ENCODE peak calls at places on chromosome 4, in six cellular contexts. K, G, V, A, O and W are unnamed samples.
A peak's percentile ranks its signal among the peaks of the same experiment; 100 is the strongest.

GRCh38 chr4:149047368-149047767 is 605.2 kb upstream of the NR3C2 start:
- DNase-seq in K (no peak), G (no peak), O (no peak), V (peak; percentile 10), A (no peak), W (no peak)

GRCh38 chr4:86159216-86159615 is 200.6 kb downstream of the MAPK10 start:
- DNase-seq in V (no peak), G (no peak), A (no peak), K (no peak), O (no peak), W (no peak)

GRCh38 chr4:52824270-52824602 is 37.9 kb upstream of the RASL11B start:
- DNase-seq in A (no peak), O (no peak), K (no peak), V (no peak), G (no peak), W (no peak)

GRCh38 chr4:158906073-158906472 is 137.2 kb downstream of the FNIP2 start:
- DNase-seq in V (no peak), O (no peak), G (peak; percentile 43), K (no peak), A (no peak), W (no peak)

GRCh38 chr4:6180841-6181631 is 19.3 kb downstream of the JAKMIP1 start:
- DNase-seq in A (no peak), G (peak; percentile 69), V (no peak), K (no peak), O (no peak), W (no peak)

GRCh38 chr4:148998719-148999118 is 556.5 kb upstream of the NR3C2 start:
- DNase-seq in O (no peak), G (no peak), V (peak; percentile 3), K (no peak), A (peak; percentile 29), W (no peak)

GRCh38 chr4:142549248-142549647 is 296.9 kb downstream of the INPP4B start:
- DNase-seq in A (no peak), K (no peak), V (no peak), G (no peak), O (no peak), W (no peak)

GRCh38 chr4:73984736-73985527 is 3.1 kb downstream of the PPBP start:
- DNase-seq in V (no peak), G (no peak), O (no peak), K (no peak), A (no peak), W (no peak)

GRCh38 chr4:74536557-74536956 is 91.6 kb downstream of the AREG start:
- DNase-seq in O (no peak), K (no peak), G (no peak), A (no peak), V (peak; percentile 38), W (no peak)

GRCh38 chr4:150302553-150302952 is 224.3 kb downstream of the DCLK2 start:
- DNase-seq in V (peak; percentile 96), A (no peak), K (no peak), G (no peak), O (no peak), W (no peak)

GRCh38 chr4:106707776-106708603 is 328.1 kb downstream of the DKK2 start:
- DNase-seq in O (no peak), G (no peak), V (peak; percentile 73), K (no peak), A (no peak), W (no peak)

GRCh38 chr4:7970031-7970946 is 30.6 kb upstream of the AFAP1 start:
- DNase-seq in V (no peak), G (peak; percentile 66), O (no peak), K (no peak), A (no peak), W (no peak)

GRCh38 chr4:1361391-1361790 is 14.4 kb downstream of the UVSSA start:
- DNase-seq in O (no peak), G (no peak), K (no peak), V (no peak), A (no peak), W (no peak)

GRCh38 chr4:137674066-137674465 is 141.8 kb upstream of the PCDH18 start:
- DNase-seq in A (no peak), K (no peak), O (no peak), V (peak; percentile 32), G (no peak), W (no peak)

GRCh38 chr4:74073358-74073757 is 25.6 kb downstream of the CXCL2 start:
- DNase-seq in A (no peak), K (no peak), G (no peak), O (no peak), V (no peak), W (no peak)

GRCh38 chr4:36399762-36400353 is 118.4 kb downstream of the DTHD1 start:
- DNase-seq in K (no peak), G (peak; percentile 36), A (peak; percentile 37), V (peak; percentile 41), O (peak; percentile 63), W (no peak)

GRCh38 chr4:165170819-165171218 is 36.5 kb upstream of the KLHL2 start:
- DNase-seq in K (no peak), O (no peak), G (no peak), A (no peak), V (no peak), W (no peak)

GRCh38 chr4:48974979-48975640 is 11.0 kb upstream of the CWH43 start:
- DNase-seq in G (no peak), O (no peak), K (no peak), A (no peak), V (no peak), W (no peak)

GRCh38 chr4:150366487-150366999 is 215.4 kb upstream of the MAB21L2 start:
- DNase-seq in A (peak; percentile 79), O (no peak), V (no peak), G (peak; percentile 41), K (no peak), W (no peak)

GRCh38 chr4:121728798-121729226 is 32.0 kb upstream of the ANXA5 start:
- DNase-seq in O (no peak), G (no peak), K (no peak), A (no peak), V (peak; percentile 78), W (no peak)

DNA sequence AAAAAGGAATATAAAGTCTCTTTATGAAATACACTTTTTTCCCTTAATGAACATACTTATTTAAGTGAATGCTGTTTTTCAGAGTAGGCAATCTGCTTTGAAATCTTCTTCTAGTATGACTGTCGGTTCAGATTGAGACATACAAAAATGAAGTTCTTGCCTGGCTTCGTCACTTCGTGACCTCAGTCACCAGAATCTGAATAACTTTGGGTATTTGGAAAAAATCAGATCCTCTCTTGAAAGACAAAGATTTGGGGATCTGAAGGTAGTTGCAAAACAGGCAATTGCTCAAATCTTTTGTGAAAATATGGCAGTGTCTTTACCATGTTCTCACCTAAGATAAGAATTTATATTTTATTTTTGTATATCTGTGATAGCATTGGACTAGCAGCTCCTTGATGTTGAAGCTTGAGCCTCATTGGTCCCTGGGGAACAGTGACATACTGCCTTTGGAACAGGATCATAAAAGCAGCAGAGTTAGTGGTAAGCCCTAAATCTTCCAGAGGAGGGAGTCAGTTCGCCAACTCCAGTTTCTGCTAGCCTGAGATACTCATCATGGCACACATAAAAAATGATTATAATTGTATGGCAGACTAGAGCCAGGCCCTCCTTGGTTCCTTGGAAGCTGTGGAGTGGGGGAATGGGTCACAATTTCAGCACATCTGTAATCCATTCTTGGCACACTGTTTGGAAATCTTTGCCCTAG is 4.9 kb downstream of the ARFIP1 start:
- DNase-seq in A (no peak), O (no peak), V (peak; percentile 24), G (no peak), K (no peak), W (no peak)
- TF ChIP-seq CTCF in A (peak; percentile 9), O (no peak), V (peak; percentile 12), G (peak; percentile 16), K (peak; percentile 17), W (peak; percentile 52)

DNA sequence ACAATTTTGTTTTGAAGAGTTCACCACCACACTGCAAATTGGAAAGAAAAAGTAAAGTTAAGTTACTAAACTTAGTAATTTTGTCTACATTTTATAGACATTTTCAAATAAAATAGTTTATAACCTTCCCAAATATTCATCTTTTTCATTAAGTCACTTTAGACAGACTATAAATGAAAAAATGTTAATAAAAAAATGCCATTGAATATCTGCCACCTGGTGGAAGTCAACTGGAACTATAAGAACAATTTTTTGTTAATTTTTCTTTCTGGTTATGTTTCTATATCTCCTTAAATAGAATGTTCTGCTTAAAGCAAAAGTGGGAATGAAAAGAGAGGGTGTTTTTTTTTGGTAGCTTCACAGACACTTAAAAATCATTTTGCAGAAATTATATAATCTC is 534.4 kb upstream of the PCDH10 start:
- DNase-seq in A (no peak), K (no peak), O (no peak), G (no peak), V (peak; percentile 20), W (no peak)
- TF ChIP-seq CTCF in A (peak; percentile 38), K (peak; percentile 60), O (no peak), G (no peak), V (peak; percentile 38), W (peak; percentile 88)

GRCh38 chr4:2958446-2958845 is 4.8 kb downstream of the NOP14 start:
- DNase-seq in A (no peak), G (no peak), V (peak; percentile 63), O (no peak), K (no peak), W (no peak)

GRCh38 chr4:2949782-2950125 is 13.5 kb downstream of the NOP14 start:
- DNase-seq in O (no peak), K (no peak), A (no peak), G (no peak), V (no peak), W (no peak)

GRCh38 chr4:2950221-2950989 is 12.8 kb downstream of the NOP14 start:
- DNase-seq in G (no peak), V (no peak), A (no peak), O (no peak), K (no peak), W (no peak)

GRCh38 chr4:2953496-2953895 is 9.7 kb downstream of the NOP14 start:
- DNase-seq in G (no peak), A (no peak), V (no peak), K (no peak), O (no peak), W (no peak)

DNA sequence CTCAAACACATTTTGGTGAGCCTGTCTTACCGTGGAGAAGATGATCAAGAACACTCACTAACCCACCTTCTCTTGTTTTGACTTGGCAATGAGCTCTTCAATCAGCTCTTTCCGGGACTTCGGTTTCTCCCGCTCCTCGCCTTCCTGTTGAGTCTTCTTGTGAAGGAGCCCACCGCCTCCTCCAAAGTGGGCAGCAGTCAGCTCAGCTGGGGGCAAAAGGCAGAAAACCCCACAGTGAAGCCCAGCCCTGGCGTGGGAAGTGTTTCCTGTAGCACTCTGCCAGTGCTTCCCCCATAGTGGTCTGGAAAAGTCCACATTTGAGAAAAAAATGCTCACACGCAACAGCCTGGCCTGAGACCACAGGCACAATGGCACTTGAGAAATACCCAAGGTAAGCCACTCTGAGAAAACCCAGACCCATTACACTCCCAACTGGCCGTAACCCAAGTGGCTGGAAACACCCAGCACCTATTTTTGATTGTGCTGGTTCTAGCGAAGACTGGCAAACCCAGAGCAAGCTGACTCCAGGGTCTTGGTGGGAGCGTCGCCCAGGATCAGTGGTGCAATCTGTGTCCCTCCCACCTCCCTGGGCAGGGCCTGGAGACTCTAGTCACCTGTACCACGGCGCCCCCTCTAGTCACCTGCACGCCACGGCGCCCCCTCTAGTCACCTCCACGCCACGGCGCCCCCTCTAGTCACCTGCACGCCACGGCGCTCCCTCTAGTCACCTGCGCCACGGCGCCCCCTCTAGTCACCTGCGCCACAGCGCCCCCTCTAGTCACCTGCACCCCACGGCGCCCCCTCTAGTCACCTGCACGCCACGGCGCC is 8.6 kb downstream of the NOP14 start:
- DNase-seq in G (peak; percentile 66), V (no peak), O (peak; percentile 71), A (no peak), K (no peak), W (no peak)
- TF ChIP-seq CTCF in G (peak; percentile 46), V (peak; percentile 23), O (peak; percentile 56), A (no peak), K (peak; percentile 15), W (peak; percentile 47)

GRCh38 chr4:81921757-81922159 is 450.1 kb upstream of the RASGEF1B start:
- DNase-seq in K (no peak), V (no peak), O (no peak), G (no peak), A (peak; percentile 22), W (no peak)
- TF ChIP-seq CTCF in K (no peak), V (no peak), O (no peak), G (no peak), A (no peak), W (no peak)